ENCODE peak calls at places on chromosome 6, in six cellular contexts. A is A549, Y is Peyer's patch, O is ovary, X is IMR-90, S is lower leg skin. G is an unnamed sample.

GRCh38 chr6:63804381-63804956 is 168.9 kb downstream of the PHF3 start:
- DNase-seq in A (no peak), Y (no peak), O (no peak), X (peak; percentile 95), S (no peak), G (no peak)

GRCh38 chr6:129753422-129753821 is 43.4 kb upstream of the ARHGAP18 start:
- DNase-seq in A (no peak), Y (no peak), O (no peak), X (peak; percentile 70), S (no peak), G (no peak)

GRCh38 chr6:143158113-143158581 is 97.5 kb downstream of the AIG1 start:
- DNase-seq in A (no peak), Y (no peak), O (no peak), X (peak; percentile 38), S (no peak), G (no peak)

GRCh38 chr6:105077592-105078463 is 102.0 kb downstream of the POPDC3 start:
- DNase-seq in A (peak; percentile 51), Y (no peak), O (no peak), X (peak; percentile 64), S (no peak), G (no peak)

GRCh38 chr6:14231071-14231483 is 113.5 kb downstream of the CD83 start:
- DNase-seq in A (no peak), Y (no peak), O (no peak), X (no peak), S (no peak), G (no peak)

GRCh38 chr6:127384007-127384406 is 40.6 kb upstream of the ECHDC1 start:
- DNase-seq in A (no peak), Y (no peak), O (no peak), X (peak; percentile 41), S (no peak), G (no peak)

GRCh38 chr6:144820270-144820669 is 535.1 kb downstream of the UTRN start:
- DNase-seq in A (no peak), Y (no peak), O (no peak), X (peak; percentile 40), S (no peak), G (no peak)

GRCh38 chr6:160462116-160462515 is 113.9 kb downstream of the SLC22A3 start:
- DNase-seq in A (no peak), Y (no peak), O (no peak), X (no peak), S (no peak), G (no peak)

GRCh38 chr6:57255451-57256181 is 33.5 kb upstream of the RAB23 start:
- DNase-seq in A (no peak), Y (no peak), O (no peak), X (no peak), S (no peak), G (no peak)

GRCh38 chr6:158627168-158627939 is 17.2 kb downstream of the DYNLT1 start:
- DNase-seq in A (no peak), Y (no peak), O (no peak), X (no peak), S (no peak), G (no peak)

GRCh38 chr6:144742779-144743178 is 457.6 kb downstream of the UTRN start:
- DNase-seq in A (no peak), Y (no peak), O (no peak), X (no peak), S (no peak), G (no peak)

GRCh38 chr6:69887714-69888345 is 21.5 kb downstream of the COL19A1 start:
- DNase-seq in A (no peak), Y (no peak), O (no peak), X (no peak), S (no peak), G (no peak)

GRCh38 chr6:140050232-140050995 is 676.0 kb upstream of the CITED2 start:
- DNase-seq in A (no peak), Y (no peak), O (no peak), X (peak; percentile 72), S (no peak), G (no peak)

GRCh38 chr6:87700351-87700728 is 1.7 kb downstream of the AKIRIN2 start:
- DNase-seq in A (no peak), Y (no peak), O (no peak), X (no peak), S (no peak), G (no peak)

GRCh38 chr6:87697581-87698552 is 4.2 kb downstream of the AKIRIN2 start:
- DNase-seq in A (no peak), Y (no peak), O (no peak), X (peak; percentile 91), S (no peak), G (peak; percentile 39)

GRCh38 chr6:87700729-87701675 is 1.0 kb downstream of the AKIRIN2 start:
- DNase-seq in A (peak; percentile 63), Y (peak; percentile 38), O (peak; percentile 56), X (peak; percentile 62), S (no peak), G (peak; percentile 56)

GRCh38 chr6:87699576-87699975 is 2.5 kb downstream of the AKIRIN2 start:
- DNase-seq in A (no peak), Y (no peak), O (no peak), X (no peak), S (no peak), G (no peak)

GRCh38 chr6:87698618-87699017 is 3.4 kb downstream of the AKIRIN2 start:
- DNase-seq in A (no peak), Y (no peak), O (no peak), X (peak; percentile 40), S (no peak), G (no peak)
- TF ChIP-seq POLR2A in A (no peak), Y (no peak), O (no peak), X (no peak), S (no peak), G (no peak)

GRCh38 chr6:146040360-146040759 is 11.5 kb downstream of the GRM1 start:
- DNase-seq in A (no peak), Y (no peak), O (no peak), X (no peak), S (no peak), G (no peak)

DNA sequence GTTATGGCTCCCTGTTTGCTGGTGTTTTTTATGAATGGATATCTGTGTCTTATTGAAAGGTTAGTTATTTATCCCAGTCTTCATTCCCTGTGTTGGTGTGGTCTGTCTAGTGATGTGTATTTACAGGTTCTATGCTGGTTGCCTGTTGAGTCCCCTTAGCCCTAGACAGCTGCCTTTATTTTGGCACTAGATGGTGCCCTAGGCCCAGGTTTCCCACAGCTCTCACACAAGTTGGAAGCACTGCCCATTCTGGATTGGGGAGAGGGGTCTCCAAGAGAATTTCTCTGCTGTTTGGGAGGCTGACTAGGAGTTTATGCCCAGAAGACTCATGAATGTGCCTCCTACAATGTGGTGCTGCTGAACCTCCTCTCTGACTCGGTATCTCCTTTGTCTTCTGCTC is 12.4 kb downstream of the GRM1 start:
- DNase-seq in A (peak; percentile 22), Y (no peak), O (no peak), X (no peak), S (no peak), G (peak; percentile 43)
- TF ChIP-seq CTCF in A (peak; percentile 39), Y (no peak), O (no peak), X (no peak), S (no peak), G (no peak)

GRCh38 chr6:35496036-35496850 is 636 bp downstream of the TEAD3 start:
- DNase-seq in A (no peak), Y (no peak), O (no peak), X (no peak), S (no peak), G (no peak)
- TF ChIP-seq POLR2A in A (no peak), Y (no peak), O (peak; percentile 28), X (no peak), S (no peak), G (no peak)

GRCh38 chr6:18242062-18242851 is 22.1 kb downstream of the DEK start:
- DNase-seq in A (peak; percentile 70), Y (no peak), O (no peak), X (peak; percentile 94), S (no peak), G (no peak)
- TF ChIP-seq CTCF in A (no peak), Y (no peak), O (no peak), X (no peak), S (no peak), G (no peak)

GRCh38 chr6:153012856-153013255 is 10.3 kb upstream of the MTRF1L start:
- DNase-seq in A (no peak), Y (no peak), O (no peak), X (no peak), S (no peak), G (no peak)
- TF ChIP-seq POLR2A in A (no peak), Y (no peak), O (no peak), X (no peak), S (no peak), G (no peak)

G was measured in testis.